ENCODE peak calls at places on chromosomes 11 and 22, in five cellular contexts. J, M, N, D and O are unnamed samples.

GRCh38 chr11:46600162-46600561 is 6.3 kb upstream of the AMBRA1 start:
- DNase-seq in J (no peak), M (no peak), N (no peak), D (no peak), O (no peak)

GRCh38 chr11:2741006-2741376 is 41.2 kb upstream of the KCNQ1OT1 start:
- DNase-seq in J (peak), M (no peak), N (no peak), D (no peak), O (no peak)

GRCh38 chr11:69509381-69509780 is 27.9 kb downstream of the LINC01488 start:
- DNase-seq in J (no peak), M (no peak), N (no peak), D (no peak), O (no peak)

GRCh38 chr11:18312012-18312411 is 9.9 kb downstream of the HPS5 start:
- DNase-seq in J (no peak), M (no peak), N (no peak), D (peak), O (no peak)

GRCh38 chr22:29224121-29224858 is 18.6 kb downstream of the EMID1 start:
- DNase-seq in J (no peak), M (no peak), N (no peak), D (no peak), O (no peak)

GRCh38 chr11:123268118-123268517 is 73.1 kb upstream of the CLMP start:
- DNase-seq in J (no peak), M (no peak), N (no peak), D (peak), O (no peak)

GRCh38 chr11:72720047-72720446 is 32.2 kb downstream of the ARAP1 start:
- DNase-seq in J (no peak), M (peak), N (no peak), D (no peak), O (no peak)

GRCh38 chr11:130781906-130782305 is 134.4 kb downstream of the SNX19 start:
- DNase-seq in J (no peak), M (no peak), N (no peak), D (peak), O (no peak)

GRCh38 chr11:134486106-134486505 is 74.1 kb upstream of the B3GAT1 start:
- DNase-seq in J (no peak), M (no peak), N (no peak), D (no peak), O (no peak)

GRCh38 chr22:32623943-32624342 is 149.3 kb downstream of the FBXO7 start:
- DNase-seq in J (no peak), M (no peak), N (no peak), D (peak), O (no peak)

GRCh38 chr22:48670317-48670716 is 1157.4 kb downstream of the BRD1 start:
- DNase-seq in J (no peak), M (no peak), N (no peak), D (no peak), O (no peak)

GRCh38 chr11:22192289-22192641 is 620 bp upstream of the ANO5 start:
- DNase-seq in J (no peak), M (no peak), N (no peak), D (no peak), O (no peak)

GRCh38 chr11:88105952-88106351 is 69.3 kb downstream of the RAB38 start:
- DNase-seq in J (no peak), M (no peak), N (no peak), D (no peak), O (no peak)

GRCh38 chr11:63761870-63762661 is 6.5 kb downstream of the ZFTA start:
- DNase-seq in J (peak), M (no peak), N (no peak), D (no peak), O (no peak)

GRCh38 chr11:126293726-126294125 is 10.1 kb upstream of the DCPS start:
- DNase-seq in J (no peak), M (no peak), N (no peak), D (no peak), O (no peak)

GRCh38 chr22:49163258-49163959 is 664.3 kb downstream of the BRD1 start:
- DNase-seq in J (no peak), M (no peak), N (no peak), D (no peak), O (no peak)

GRCh38 chr11:124538019-124538418 is 5.4 kb downstream of the OR8B12 start:
- DNase-seq in J (no peak), M (no peak), N (no peak), D (peak), O (no peak)

GRCh38 chr11:102530558-102530957 is at the start of gene MMP7:
- DNase-seq in J (peak), M (no peak), N (no peak), D (peak), O (peak)

GRCh38 chr22:20241579-20242392 is 26.3 kb downstream of the RTN4R start:
- DNase-seq in J (no peak), M (no peak), N (no peak), D (no peak), O (no peak)

GRCh38 chr11:47177846-47178245 is 1.2 kb upstream of the ARFGAP2 start:
- DNase-seq in J (no peak), M (no peak), N (no peak), D (no peak), O (no peak)

GRCh38 chr11:11946878-11947277 is 61.5 kb downstream of the DKK3 start:
- DNase-seq in J (no peak), M (no peak), N (no peak), D (no peak), O (no peak)

GRCh38 chr11:121452609-121453150 is at the start of gene SORL1-AS1:
- DNase-seq in J (no peak), M (no peak), N (no peak), D (no peak), O (no peak)

GRCh38 chr22:48890693-48891554 is 936.7 kb downstream of the BRD1 start:
- DNase-seq in J (no peak), M (no peak), N (no peak), D (no peak), O (no peak)

GRCh38 chr11:15507592-15507991 is 392.9 kb downstream of the INSC start:
- DNase-seq in J (no peak), M (no peak), N (no peak), D (no peak), O (no peak)

GRCh38 chr22:27911329-27911728 is 7.7 kb downstream of the PITPNB start:
- DNase-seq in J (no peak), M (no peak), N (no peak), D (no peak), O (no peak)

GRCh38 chr11:47220401-47220821 is 5.6 kb downstream of the DDB2 start:
- DNase-seq in J (no peak), M (no peak), N (no peak), D (peak), O (peak)

GRCh38 chr11:14012836-14013235 is 50.3 kb downstream of the SPON1 start:
- DNase-seq in J (peak), M (no peak), N (no peak), D (peak), O (no peak)

GRCh38 chr22:50057868-50058311 is at the start of gene TTLL8:
- DNase-seq in J (no peak), M (no peak), N (no peak), D (no peak), O (no peak)

GRCh38 chr11:134655189-134655937 is 243.3 kb upstream of the B3GAT1 start:
- DNase-seq in J (no peak), M (no peak), N (no peak), D (no peak), O (no peak)

GRCh38 chr11:57277845-57278720 is 41.0 kb upstream of the APLNR start:
- DNase-seq in J (peak), M (peak), N (peak), D (peak), O (peak)